ENCODE peak calls at places on chromosome 2, in four cellular contexts. Q is SJSA1, M is mammary epithelial cell, S is cardiac muscle cell. H is an unnamed sample.

GRCh38 chr2:66717491-66717890 is 282.6 kb downstream of the MEIS1 start:
- DNase-seq in Q (no peak), S (no peak), M (no peak), H (peak; percentile 71)

GRCh38 chr2:23661276-23662050 is 265.5 kb downstream of the ATAD2B start:
- DNase-seq in Q (no peak), S (no peak), M (no peak), H (no peak)

GRCh38 chr2:232542715-232543467 is 3.4 kb downstream of the CHRNG start:
- DNase-seq in Q (no peak), M (no peak), S (no peak), H (no peak)

GRCh38 chr2:120398051-120398960 is 52.4 kb downstream of the INHBB start:
- DNase-seq in S (no peak), M (peak; percentile 19), Q (peak; percentile 64), H (peak; percentile 43)

GRCh38 chr2:166284359-166284758 is 91.4 kb downstream of the SCN9A start:
- DNase-seq in Q (no peak), S (no peak), M (no peak), H (no peak)

GRCh38 chr2:156305121-156305520 is 27.4 kb downstream of the NR4A2 start:
- DNase-seq in M (peak; percentile 32), Q (no peak), S (no peak), H (no peak)

GRCh38 chr2:56582570-56582969 is 398.8 kb downstream of the CCDC85A start:
- DNase-seq in S (no peak), Q (no peak), M (peak; percentile 68), H (no peak)

GRCh38 chr2:215731108-215731507 is 282.2 kb downstream of the MREG start:
- DNase-seq in M (no peak), S (no peak), Q (no peak), H (no peak)

GRCh38 chr2:42796427-42797248 is 4.3 kb upstream of the HAAO start:
- DNase-seq in M (no peak), S (no peak), Q (no peak), H (no peak)

GRCh38 chr2:231454361-231454791 is 9.9 kb downstream of the NCL start:
- DNase-seq in Q (no peak), S (no peak), M (no peak), H (no peak)
- H3K27ac ChIP-seq in Q (no peak overlapping the region), S (peak overlapping the region; percentile 74), M (no peak overlapping the region), H (no peak overlapping the region)

DNA sequence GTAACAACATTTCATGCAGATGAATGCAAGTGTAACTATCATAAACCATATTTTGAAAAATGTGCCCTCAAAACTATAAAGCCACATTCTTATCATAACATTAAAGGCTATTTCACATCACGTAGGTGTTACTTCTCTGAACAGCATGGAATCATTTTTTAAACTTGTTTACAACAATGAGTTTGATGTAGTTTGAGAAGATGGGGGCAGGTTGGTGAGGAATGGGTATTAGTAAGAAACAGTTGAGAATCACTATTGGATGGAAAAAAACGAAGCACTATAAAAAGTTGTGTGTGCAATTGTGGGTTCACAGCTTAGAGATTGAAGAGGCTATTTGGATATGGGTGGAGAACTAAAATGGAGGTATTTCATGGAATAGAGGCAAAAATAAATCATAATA is 569.1 kb downstream of the ARHGAP15 start:
- DNase-seq in Q (no peak), S (no peak), M (no peak), H (no peak)
- H3K4me3 ChIP-seq in Q (no peak overlapping the region), S (no peak overlapping the region), M (no peak overlapping the region), H (no peak overlapping the region)

DNA sequence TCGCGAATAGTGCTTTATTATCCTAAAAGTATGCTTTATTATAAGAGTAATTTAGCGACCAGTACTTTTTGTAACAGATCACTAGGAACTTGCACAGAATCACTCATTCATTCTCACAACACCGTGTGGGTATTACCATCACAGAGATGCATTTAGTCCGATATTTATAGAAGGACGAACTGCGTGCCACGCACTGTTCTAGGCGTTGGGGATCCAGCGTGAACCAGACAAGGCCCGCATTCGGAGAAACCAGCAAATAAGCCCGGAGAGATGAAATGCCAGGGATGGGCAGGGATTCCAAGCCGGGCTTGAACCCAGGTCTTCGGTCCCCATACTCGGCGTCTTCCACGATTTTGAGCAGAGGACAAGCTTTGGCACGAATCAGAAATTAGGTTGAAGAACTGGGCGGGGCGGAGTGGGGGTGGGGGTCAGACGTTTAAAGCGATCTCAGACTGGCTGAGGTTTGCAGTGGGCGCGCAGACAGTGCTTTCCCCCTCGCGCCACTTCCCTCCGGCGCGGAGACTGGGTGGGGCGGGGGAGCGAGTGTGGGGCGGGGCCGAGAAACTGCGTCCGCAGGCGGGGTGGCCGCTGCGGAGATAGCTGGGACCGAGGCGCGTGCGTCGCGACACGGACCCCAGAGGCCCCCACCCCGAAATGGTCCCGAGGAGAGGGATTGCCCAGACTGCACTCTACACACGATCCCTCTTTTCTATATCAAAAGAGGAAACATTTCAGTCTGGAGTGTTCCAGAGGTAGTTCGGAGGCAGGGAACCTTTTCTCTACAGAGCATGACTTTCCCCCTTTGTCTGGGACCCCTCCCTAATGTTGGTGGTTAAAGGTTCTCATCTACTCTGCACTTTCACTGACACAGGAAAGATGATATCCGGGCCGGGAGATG is 1.1 kb upstream of the CXCR4 start:
- DNase-seq in S (peak; percentile 54), Q (no peak), M (no peak), H (no peak)
- H3K27ac ChIP-seq in S (no peak overlapping the region), Q (no peak overlapping the region), M (no peak overlapping the region), H (no peak overlapping the region)

GRCh38 chr2:219461061-219461514 is 26.4 kb downstream of the SPEG start:
- DNase-seq in M (peak; percentile 52), Q (no peak), S (peak; percentile 49), H (no peak)
- H3K4me3 ChIP-seq in M (no peak overlapping the region), Q (no peak overlapping the region), S (peak overlapping the region; percentile 18), H (no peak overlapping the region)

DNA sequence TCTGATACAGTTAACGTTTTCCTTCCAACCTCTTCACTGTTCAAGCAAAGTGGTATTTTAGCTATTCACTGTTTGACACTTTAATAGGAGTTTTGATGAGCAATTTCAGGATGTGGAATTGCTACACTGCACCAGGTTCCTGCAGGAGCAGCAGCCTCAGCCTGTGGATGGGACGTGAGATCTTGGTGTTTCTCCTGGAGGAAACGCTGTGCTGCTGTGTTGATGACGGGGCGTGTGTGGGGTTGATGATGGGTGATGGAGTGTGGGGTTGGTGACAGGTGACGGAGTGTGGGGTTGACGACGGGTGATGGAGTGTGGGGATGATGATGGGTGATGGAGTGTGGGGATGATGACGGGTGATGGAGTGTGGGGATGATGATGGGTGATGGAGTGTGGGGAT is 98.9 kb downstream of the RTP5 start:
- DNase-seq in M (no peak), Q (no peak), S (no peak), H (no peak)
- H3K27ac ChIP-seq in M (no peak overlapping the region), Q (no peak overlapping the region), S (no peak overlapping the region), H (no peak overlapping the region)

GRCh38 chr2:219484343-219485200 is 14.1 kb upstream of the GMPPA start:
- DNase-seq in S (peak; percentile 67), Q (no peak), M (no peak), H (no peak)
- H3K4me3 ChIP-seq in S (no peak overlapping the region), Q (no peak overlapping the region), M (no peak overlapping the region), H (no peak overlapping the region)

DNA sequence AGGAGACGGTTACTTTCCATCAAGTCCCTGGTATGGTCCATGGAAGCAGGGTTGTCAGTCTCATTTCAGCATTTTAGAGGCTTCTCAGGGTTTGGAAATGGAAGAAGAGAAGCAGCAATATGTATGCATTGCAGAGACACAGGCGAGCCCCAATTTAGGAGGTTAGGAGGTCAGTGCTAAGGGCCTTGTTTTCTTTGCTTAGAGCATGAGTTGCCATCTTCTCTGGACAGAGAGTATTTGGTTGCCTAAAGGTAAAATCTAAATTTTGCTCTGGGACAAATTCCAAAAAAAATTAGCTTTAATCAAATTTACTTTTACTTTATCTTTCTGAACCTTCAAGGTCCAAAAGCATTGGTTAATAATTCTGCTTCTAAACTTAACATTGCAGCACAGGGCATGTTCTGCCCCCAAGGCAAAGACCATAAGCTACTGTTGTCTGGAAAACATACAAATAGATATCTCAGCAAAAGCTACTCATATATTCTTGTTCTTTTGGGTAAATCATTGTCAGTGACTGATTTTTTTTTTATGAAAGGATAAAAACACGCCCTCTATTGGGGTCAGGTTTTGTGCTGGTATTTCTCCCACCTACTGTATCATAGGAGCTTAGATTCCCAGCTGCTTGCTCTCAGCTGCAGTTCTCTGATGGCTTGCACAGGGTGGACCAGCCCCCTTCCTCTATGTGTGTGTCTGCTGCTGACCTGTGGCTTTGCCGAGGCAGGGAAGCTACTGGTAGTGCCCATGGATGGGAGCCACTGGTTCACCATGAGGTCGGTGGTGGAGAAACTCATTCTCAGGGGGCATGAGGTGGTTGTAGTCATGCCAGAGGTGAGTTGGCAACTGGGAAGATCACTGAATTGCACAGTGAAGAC is at the start of gene UGT1A9:
- DNase-seq in M (no peak), Q (no peak), S (no peak), H (no peak)
- H3K27ac ChIP-seq in M (no peak within 1 kb of the TSS), Q (no peak within 1 kb of the TSS), S (no peak within 1 kb of the TSS), H (no peak within 1 kb of the TSS)

DNA sequence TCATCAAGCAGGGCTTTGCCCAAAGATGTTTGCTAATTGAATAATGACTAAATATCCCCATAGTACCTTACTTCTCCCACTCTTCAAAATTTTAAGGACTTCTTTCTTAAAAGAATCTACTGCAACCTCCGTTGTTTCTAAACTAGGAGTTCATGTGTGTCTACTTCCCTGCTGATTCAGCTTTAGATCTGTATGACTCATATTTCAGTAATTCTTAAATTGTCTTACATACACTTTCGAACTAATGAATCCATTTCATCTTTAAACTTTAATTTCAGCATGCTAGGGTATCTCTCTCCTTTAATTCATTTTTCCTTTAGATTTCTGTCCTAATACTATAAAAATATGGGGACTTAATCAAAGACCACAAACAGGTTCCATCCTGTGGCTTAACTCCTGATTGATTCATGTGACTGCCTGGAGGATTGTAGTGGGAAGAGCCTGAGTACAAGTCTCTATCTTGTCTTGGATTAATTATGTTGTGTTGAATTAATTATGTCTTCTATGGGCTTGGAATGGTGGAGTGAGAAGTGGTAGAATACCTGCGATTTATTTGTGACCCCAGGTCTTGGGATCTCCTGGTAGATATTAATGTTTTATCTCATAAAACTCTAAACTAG is 24.9 kb upstream of the COL5A2 start:
- DNase-seq in Q (no peak), S (no peak), M (peak; percentile 41), H (no peak)
- H3K4me3 ChIP-seq in Q (no peak overlapping the region), S (no peak overlapping the region), M (no peak overlapping the region), H (no peak overlapping the region)

DNA sequence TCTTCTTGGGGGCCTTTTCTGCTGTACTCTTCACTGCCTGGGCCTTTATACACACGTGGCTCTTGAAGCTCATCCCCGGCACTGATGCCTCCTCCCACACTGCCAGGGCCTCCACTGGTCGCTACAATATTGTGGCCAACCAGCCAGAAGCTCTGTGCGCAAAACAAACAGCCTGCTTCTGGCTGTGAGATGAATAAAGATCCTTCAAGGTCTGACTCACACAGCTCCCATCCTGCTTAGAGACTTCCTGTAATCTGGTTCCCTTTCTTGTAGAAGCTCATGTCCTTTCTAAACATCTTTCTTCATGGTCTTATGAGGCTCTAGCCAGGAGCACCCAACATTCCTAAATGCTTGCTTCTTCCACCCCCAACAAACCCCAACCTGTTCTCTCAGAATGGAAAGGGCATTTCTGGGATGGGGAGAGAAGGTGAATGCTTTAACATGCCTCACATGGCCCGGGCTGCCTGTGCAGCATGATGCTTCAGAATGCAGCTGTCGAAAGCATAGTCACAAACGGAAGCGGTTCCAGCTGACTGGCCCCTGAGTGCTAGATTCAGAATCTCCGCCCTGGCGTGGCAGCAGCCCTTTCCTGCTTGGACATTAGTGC is 24.6 kb downstream of the NRP2 start:
- DNase-seq in M (peak; percentile 56), S (no peak), Q (peak; percentile 84), H (peak; percentile 94)
- H3K27ac ChIP-seq in M (peak overlapping the region; percentile 15), S (no peak overlapping the region), Q (peak overlapping the region; percentile 68), H (peak overlapping the region; percentile 95)

GRCh38 chr2:96859338-96859649 is 1.5 kb upstream of the ANKRD39 start:
- DNase-seq in M (no peak), S (no peak), Q (no peak), H (no peak)
- H3K4me3 ChIP-seq in M (no peak overlapping the region), S (no peak overlapping the region), Q (no peak overlapping the region), H (no peak overlapping the region)

H was measured in brain microvascular endothelial cell.